ENCODE peak calls at places on chromosomes 4 and X, in four cellular contexts. One of them, this sample, is unnamed.

GRCh38 chr4:159946983-159947645 is 844.2 kb downstream of the RAPGEF2 start:
- DNase-seq in CD8-positive, alpha-beta T cell: no peak
- DNase-seq in prostate gland: peak; percentile 19
- DNase-seq in foreskin fibroblast: no peak
- DNase-seq in this sample: peak; percentile 78

GRCh38 chr4:159158989-159159388 is 56.1 kb downstream of the RAPGEF2 start:
- DNase-seq in CD8-positive, alpha-beta T cell: no peak
- DNase-seq in prostate gland: no peak
- DNase-seq in foreskin fibroblast: no peak
- DNase-seq in this sample: no peak

GRCh38 chr4:76902233-76902890 is 4.4 kb upstream of the SOWAHB start:
- DNase-seq in CD8-positive, alpha-beta T cell: no peak
- DNase-seq in prostate gland: no peak
- DNase-seq in foreskin fibroblast: no peak
- DNase-seq in this sample: peak; percentile 64

GRCh38 chr4:65604515-65604914 is 65.8 kb downstream of the EPHA5 start:
- DNase-seq in CD8-positive, alpha-beta T cell: no peak
- DNase-seq in prostate gland: no peak
- DNase-seq in foreskin fibroblast: no peak
- DNase-seq in this sample: no peak

GRCh38 chrX:153307546-153308175 is 13.9 kb downstream of the PNMA6F start:
- DNase-seq in CD8-positive, alpha-beta T cell: no peak
- DNase-seq in prostate gland: no peak
- DNase-seq in foreskin fibroblast: no peak
- DNase-seq in this sample: no peak

GRCh38 chr4:123505457-123506310 is 109.1 kb downstream of the SPRY1 start:
- DNase-seq in CD8-positive, alpha-beta T cell: peak; percentile 15
- DNase-seq in prostate gland: peak; percentile 20
- DNase-seq in foreskin fibroblast: peak; percentile 24
- DNase-seq in this sample: no peak

GRCh38 chr4:131584587-131584986 is 1564.5 kb upstream of the PCDH10 start:
- DNase-seq in CD8-positive, alpha-beta T cell: no peak
- DNase-seq in prostate gland: no peak
- DNase-seq in foreskin fibroblast: no peak
- DNase-seq in this sample: no peak

GRCh38 chrX:29143356-29143755 is 556.1 kb downstream of the IL1RAPL1 start:
- DNase-seq in CD8-positive, alpha-beta T cell: no peak
- DNase-seq in prostate gland: no peak
- DNase-seq in foreskin fibroblast: no peak
- DNase-seq in this sample: no peak

GRCh38 chr4:38069271-38069760 is 109.1 kb downstream of the PTTG2 start:
- DNase-seq in CD8-positive, alpha-beta T cell: no peak
- DNase-seq in prostate gland: peak; percentile 60
- DNase-seq in foreskin fibroblast: no peak
- DNase-seq in this sample: no peak

GRCh38 chr4:24664956-24665355 is 80.6 kb upstream of the DHX15 start:
- DNase-seq in CD8-positive, alpha-beta T cell: no peak
- DNase-seq in prostate gland: no peak
- DNase-seq in foreskin fibroblast: peak; percentile 14
- DNase-seq in this sample: no peak

GRCh38 chrX:140163376-140164159 is 198.2 kb upstream of the CXorf66 start:
- DNase-seq in CD8-positive, alpha-beta T cell: no peak
- DNase-seq in prostate gland: no peak
- DNase-seq in foreskin fibroblast: no peak
- DNase-seq in this sample: no peak

GRCh38 chr4:140643571-140644055 is 74.9 kb upstream of the UCP1 start:
- DNase-seq in CD8-positive, alpha-beta T cell: no peak
- DNase-seq in prostate gland: no peak
- DNase-seq in foreskin fibroblast: no peak
- DNase-seq in this sample: no peak

GRCh38 chrX:103398321-103398937 is 22.1 kb downstream of the BEX3 start:
- DNase-seq in CD8-positive, alpha-beta T cell: no peak
- DNase-seq in prostate gland: no peak
- DNase-seq in foreskin fibroblast: peak; percentile 84
- DNase-seq in this sample: no peak

GRCh38 chr4:53748328-53748772 is 157.1 kb upstream of the LNX1 start:
- DNase-seq in CD8-positive, alpha-beta T cell: no peak
- DNase-seq in prostate gland: no peak
- DNase-seq in foreskin fibroblast: no peak
- DNase-seq in this sample: no peak

GRCh38 chr4:110196206-110196870 is 2.1 kb downstream of the ELOVL6 start:
- DNase-seq in CD8-positive, alpha-beta T cell: peak; percentile 45
- DNase-seq in prostate gland: peak; percentile 46
- DNase-seq in foreskin fibroblast: no peak
- DNase-seq in this sample: no peak

GRCh38 chr4:141815646-141816045 is 179.3 kb downstream of the IL15 start:
- DNase-seq in CD8-positive, alpha-beta T cell: no peak
- DNase-seq in prostate gland: no peak
- DNase-seq in foreskin fibroblast: no peak
- DNase-seq in this sample: no peak

GRCh38 chrX:45056428-45057145 is 144.1 kb downstream of the DIPK2B start:
- DNase-seq in CD8-positive, alpha-beta T cell: no peak
- DNase-seq in prostate gland: no peak
- DNase-seq in foreskin fibroblast: no peak
- DNase-seq in this sample: no peak

GRCh38 chrX:31435592-31435991 is 363.8 kb upstream of the FTHL17 start:
- DNase-seq in CD8-positive, alpha-beta T cell: no peak
- DNase-seq in prostate gland: no peak
- DNase-seq in foreskin fibroblast: no peak
- DNase-seq in this sample: no peak

DNA sequence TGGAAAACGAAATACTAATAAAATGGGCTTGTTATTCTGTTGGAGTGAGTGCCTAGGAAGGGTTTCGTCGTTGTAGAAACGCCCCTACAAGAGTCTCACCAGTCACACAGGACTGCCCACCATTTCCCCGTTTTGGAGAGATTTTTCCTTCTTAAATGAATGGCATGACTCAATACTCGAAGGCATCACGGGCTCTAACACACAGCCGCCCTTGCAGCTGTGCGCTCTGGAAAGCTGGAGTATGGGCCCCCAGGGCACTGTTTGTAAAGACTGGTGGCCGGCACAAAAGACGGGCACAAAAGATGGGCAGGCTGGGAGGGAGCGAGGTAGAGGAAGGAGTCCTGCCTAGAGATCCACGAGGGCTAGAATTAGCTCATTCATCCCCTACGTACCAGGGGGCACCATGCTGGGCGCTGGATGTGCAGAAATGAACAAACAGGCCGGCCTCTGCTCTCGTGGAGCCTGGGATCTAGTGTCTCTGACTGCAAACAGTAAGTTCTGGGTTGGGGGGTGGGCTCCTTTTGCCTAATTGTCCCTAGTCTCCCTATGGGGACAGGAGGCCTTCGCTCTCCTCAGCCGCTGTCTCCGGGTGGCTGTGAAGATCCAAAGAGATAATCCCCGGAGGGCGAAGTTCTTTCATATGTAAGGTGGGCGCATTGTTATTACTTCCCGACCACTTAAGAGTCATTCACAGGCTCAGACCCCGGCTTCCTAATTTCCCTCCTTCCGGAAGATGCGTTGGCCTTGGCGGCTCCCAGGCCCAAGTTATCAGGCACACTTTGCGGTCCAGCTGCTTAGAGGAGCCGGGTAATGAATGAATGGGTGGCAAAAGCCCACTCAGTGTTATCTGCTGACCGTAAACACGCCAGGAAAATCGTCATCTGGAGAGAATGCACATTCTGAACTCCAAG is 1.1 kb upstream of the SFRP2 start:
- DNase-seq in CD8-positive, alpha-beta T cell: no peak
- DNase-seq in prostate gland: no peak
- DNase-seq in foreskin fibroblast: no peak
- DNase-seq in this sample: no peak
- H3K4me3 ChIP-seq in CD8-positive, alpha-beta T cell: peak overlapping the region; percentile 37
- H3K4me3 ChIP-seq in prostate gland: no peak overlapping the region
- H3K4me3 ChIP-seq in foreskin fibroblast: no peak overlapping the region
- H3K4me3 ChIP-seq in this sample: no peak overlapping the region

DNA sequence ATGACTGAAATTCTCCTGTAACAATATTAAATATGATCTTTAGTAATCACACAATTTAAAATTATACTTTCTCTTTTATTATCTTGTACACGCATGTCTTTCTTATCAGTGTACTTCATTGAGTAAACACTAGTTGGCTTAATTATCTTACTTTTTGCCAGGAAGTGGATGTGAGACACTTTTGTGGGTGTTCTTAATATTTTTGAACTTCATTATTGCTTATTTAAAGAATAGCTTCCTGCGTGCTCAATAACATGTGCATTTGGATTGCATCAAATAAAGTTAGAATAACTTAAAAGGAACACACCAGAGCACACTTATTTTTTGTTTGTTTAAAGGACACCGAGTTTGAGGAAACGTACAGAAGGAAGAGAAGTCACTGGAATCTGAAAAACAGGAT is 128.5 kb upstream of the VEGFC start:
- DNase-seq in CD8-positive, alpha-beta T cell: no peak
- DNase-seq in prostate gland: no peak
- DNase-seq in foreskin fibroblast: no peak
- DNase-seq in this sample: no peak
- TF ChIP-seq CTCF in CD8-positive, alpha-beta T cell: no peak
- TF ChIP-seq CTCF in prostate gland: no peak
- TF ChIP-seq CTCF in foreskin fibroblast: no peak
- TF ChIP-seq CTCF in this sample: no peak

GRCh38 chr4:114396808-114397207 is 201.8 kb upstream of the UGT8 start:
- DNase-seq in CD8-positive, alpha-beta T cell: no peak
- DNase-seq in prostate gland: no peak
- DNase-seq in foreskin fibroblast: no peak
- DNase-seq in this sample: no peak

GRCh38 chr4:114399085-114399484 is 199.5 kb upstream of the UGT8 start:
- DNase-seq in CD8-positive, alpha-beta T cell: no peak
- DNase-seq in prostate gland: no peak
- DNase-seq in foreskin fibroblast: no peak
- DNase-seq in this sample: no peak

GRCh38 chr4:114400531-114400930 is 198.1 kb upstream of the UGT8 start:
- DNase-seq in CD8-positive, alpha-beta T cell: no peak
- DNase-seq in prostate gland: no peak
- DNase-seq in foreskin fibroblast: peak; percentile 11
- DNase-seq in this sample: no peak

GRCh38 chr4:114398386-114398785 is 200.2 kb upstream of the UGT8 start:
- DNase-seq in CD8-positive, alpha-beta T cell: no peak
- DNase-seq in prostate gland: no peak
- DNase-seq in foreskin fibroblast: no peak
- DNase-seq in this sample: no peak

GRCh38 chr4:114401483-114401882 is 197.1 kb upstream of the UGT8 start:
- DNase-seq in CD8-positive, alpha-beta T cell: no peak
- DNase-seq in prostate gland: no peak
- DNase-seq in foreskin fibroblast: no peak
- DNase-seq in this sample: no peak
- H3K4me3 ChIP-seq in CD8-positive, alpha-beta T cell: no peak overlapping the region
- H3K4me3 ChIP-seq in prostate gland: no peak overlapping the region
- H3K4me3 ChIP-seq in foreskin fibroblast: no peak overlapping the region
- H3K4me3 ChIP-seq in this sample: no peak overlapping the region

GRCh38 chr4:184102488-184102887 is 115.2 kb downstream of the ENPP6 start:
- DNase-seq in CD8-positive, alpha-beta T cell: no peak
- DNase-seq in prostate gland: no peak
- DNase-seq in foreskin fibroblast: no peak
- DNase-seq in this sample: no peak

GRCh38 chr4:184099541-184099966 is 118.1 kb downstream of the ENPP6 start:
- DNase-seq in CD8-positive, alpha-beta T cell: no peak
- DNase-seq in prostate gland: no peak
- DNase-seq in foreskin fibroblast: no peak
- DNase-seq in this sample: no peak

GRCh38 chr4:184101711-184102110 is 116.0 kb downstream of the ENPP6 start:
- DNase-seq in CD8-positive, alpha-beta T cell: no peak
- DNase-seq in prostate gland: no peak
- DNase-seq in foreskin fibroblast: no peak
- DNase-seq in this sample: no peak

GRCh38 chr4:184099033-184099432 is 118.6 kb downstream of the ENPP6 start:
- DNase-seq in CD8-positive, alpha-beta T cell: no peak
- DNase-seq in prostate gland: no peak
- DNase-seq in foreskin fibroblast: no peak
- DNase-seq in this sample: no peak

GRCh38 chr4:184100297-184100885 is 117.3 kb downstream of the ENPP6 start:
- DNase-seq in CD8-positive, alpha-beta T cell: peak; percentile 46
- DNase-seq in prostate gland: no peak
- DNase-seq in foreskin fibroblast: no peak
- DNase-seq in this sample: no peak
- TF ChIP-seq CTCF in CD8-positive, alpha-beta T cell: peak; percentile 49
- TF ChIP-seq CTCF in prostate gland: peak; percentile 43
- TF ChIP-seq CTCF in foreskin fibroblast: no peak
- TF ChIP-seq CTCF in this sample: peak; percentile 74

GRCh38 chr4:113637363-113637762 is 124.2 kb downstream of the CAMK2D start:
- DNase-seq in CD8-positive, alpha-beta T cell: no peak
- DNase-seq in prostate gland: no peak
- DNase-seq in foreskin fibroblast: no peak
- DNase-seq in this sample: no peak
- H3K4me3 ChIP-seq in CD8-positive, alpha-beta T cell: no peak overlapping the region
- H3K4me3 ChIP-seq in prostate gland: no peak overlapping the region
- H3K4me3 ChIP-seq in foreskin fibroblast: no peak overlapping the region
- H3K4me3 ChIP-seq in this sample: no peak overlapping the region

GRCh38 chrX:132071260-132071659 is 48.2 kb downstream of the STK26 start:
- DNase-seq in CD8-positive, alpha-beta T cell: no peak
- DNase-seq in prostate gland: no peak
- DNase-seq in foreskin fibroblast: no peak
- DNase-seq in this sample: no peak
- TF ChIP-seq CTCF in CD8-positive, alpha-beta T cell: peak; percentile 34
- TF ChIP-seq CTCF in prostate gland: peak; percentile 49
- TF ChIP-seq CTCF in foreskin fibroblast: peak; percentile 1
- TF ChIP-seq CTCF in this sample: peak; percentile 31

GRCh38 chrX:10833299-10834169 is 213.1 kb upstream of the MID1 start:
- DNase-seq in CD8-positive, alpha-beta T cell: no peak
- DNase-seq in prostate gland: peak; percentile 55
- DNase-seq in foreskin fibroblast: no peak
- DNase-seq in this sample: peak; percentile 50
- H3K4me3 ChIP-seq in CD8-positive, alpha-beta T cell: no peak overlapping the region
- H3K4me3 ChIP-seq in prostate gland: peak overlapping the region; percentile 11
- H3K4me3 ChIP-seq in foreskin fibroblast: peak overlapping the region; percentile 29
- H3K4me3 ChIP-seq in this sample: peak overlapping the region; percentile 29

GRCh38 chr4:175772170-175772685 is 39.8 kb downstream of the GPM6A start:
- DNase-seq in CD8-positive, alpha-beta T cell: no peak
- DNase-seq in prostate gland: no peak
- DNase-seq in foreskin fibroblast: no peak
- DNase-seq in this sample: no peak
- TF ChIP-seq CTCF in CD8-positive, alpha-beta T cell: no peak
- TF ChIP-seq CTCF in prostate gland: no peak
- TF ChIP-seq CTCF in foreskin fibroblast: no peak
- TF ChIP-seq CTCF in this sample: no peak

GRCh38 chr4:88771883-88772450 is 74.3 kb upstream of the NAP1L5 start:
- DNase-seq in CD8-positive, alpha-beta T cell: no peak
- DNase-seq in prostate gland: no peak
- DNase-seq in foreskin fibroblast: no peak
- DNase-seq in this sample: peak; percentile 61
- H3K4me3 ChIP-seq in CD8-positive, alpha-beta T cell: no peak overlapping the region
- H3K4me3 ChIP-seq in prostate gland: no peak overlapping the region
- H3K4me3 ChIP-seq in foreskin fibroblast: no peak overlapping the region
- H3K4me3 ChIP-seq in this sample: no peak overlapping the region

This sample was measured in LNCaP clone FGC.